ENCODE peak calls at places on chromosomes 3 and 15, in four cellular contexts. U, B, X and E are unnamed samples.

GRCh38 chr15:88861621-88862020 is 33.7 kb downstream of the HAPLN3 start:
- DNase-seq in U (no peak), B (no peak), X (no peak), E (no peak)

GRCh38 chr3:14452676-14453367 is 50.4 kb downstream of the SLC6A6 start:
- DNase-seq in U (peak; percentile 94), B (no peak), X (no peak), E (no peak)

GRCh38 chr15:58454950-58455401 is 23.2 kb downstream of the LIPC start:
- DNase-seq in U (no peak), B (no peak), X (no peak), E (no peak)

GRCh38 chr3:141050913-141051632 is at the start of gene SPSB4:
- DNase-seq in U (peak; percentile 60), B (no peak), X (peak; percentile 5), E (no peak)

GRCh38 chr3:99669879-99670555 is 31.6 kb downstream of the COL8A1 start:
- DNase-seq in U (peak; percentile 37), B (no peak), X (no peak), E (no peak)

GRCh38 chr3:32216172-32216783 is 22.2 kb upstream of the CMTM8 start:
- DNase-seq in U (no peak), B (no peak), X (no peak), E (no peak)

GRCh38 chr15:53128652-53129051 is 338.5 kb upstream of the ONECUT1 start:
- DNase-seq in U (no peak), B (no peak), X (no peak), E (no peak)

GRCh38 chr3:13092621-13093339 is 19.6 kb upstream of the IQSEC1 start:
- DNase-seq in U (no peak), B (no peak), X (no peak), E (no peak)

GRCh38 chr15:101049856-101050646 is 130.9 kb downstream of the LRRK1 start:
- DNase-seq in U (no peak), B (no peak), X (no peak), E (peak; percentile 29)

GRCh38 chr3:52438579-52439425 is 6.1 kb downstream of the SEMA3G start:
- DNase-seq in U (no peak), B (no peak), X (no peak), E (no peak)

GRCh38 chr15:60000824-60001641 is 3.1 kb upstream of the FOXB1 start:
- DNase-seq in U (no peak), B (no peak), X (peak; percentile 11), E (no peak)

GRCh38 chr3:29389362-29389761 is 108.5 kb downstream of the RBMS3 start:
- DNase-seq in U (no peak), B (no peak), X (no peak), E (no peak)

GRCh38 chr15:93382196-93382820 is 293.3 kb upstream of the RGMA start:
- DNase-seq in U (no peak), B (no peak), X (no peak), E (no peak)

GRCh38 chr3:170259853-170260386 is 37.7 kb downstream of the PRKCI start:
- DNase-seq in U (no peak), B (no peak), X (no peak), E (no peak)

GRCh38 chr3:77014236-77014635 is 25.7 kb upstream of the ROBO2 start:
- DNase-seq in U (no peak), B (no peak), X (no peak), E (no peak)

GRCh38 chr15:66415321-66415720 is 28.6 kb downstream of the MAP2K1 start:
- DNase-seq in U (no peak), B (no peak), X (no peak), E (no peak)

GRCh38 chr3:156745766-156746165 is 71.4 kb downstream of the TIPARP start:
- DNase-seq in U (no peak), B (no peak), X (no peak), E (no peak)

GRCh38 chr3:121988146-121988545 is 33.9 kb downstream of the ILDR1 start:
- DNase-seq in U (no peak), B (no peak), X (no peak), E (no peak)

GRCh38 chr3:195045481-195045880 is 225.5 kb downstream of the XXYLT1 start:
- DNase-seq in U (no peak), B (no peak), X (no peak), E (no peak)

GRCh38 chr3:98964784-98965183 is 63.3 kb upstream of the DCBLD2 start:
- DNase-seq in U (no peak), B (no peak), X (no peak), E (no peak)

GRCh38 chr3:38461086-38461390 is 7.3 kb downstream of the ACVR2B start:
- DNase-seq in U (no peak), B (no peak), X (no peak), E (no peak)

GRCh38 chr15:73637527-73637926 is 4.3 kb upstream of the NPTN start:
- DNase-seq in U (no peak), B (no peak), X (peak; percentile 9), E (no peak)

GRCh38 chr3:138188013-138188352 is 882 bp downstream of the ARMC8 start:
- DNase-seq in U (peak; percentile 63), B (no peak), X (no peak), E (no peak)

GRCh38 chr15:89090791-89091666 is 2.8 kb downstream of the ABHD2 start:
- DNase-seq in U (peak; percentile 75), B (no peak), X (peak; percentile 65), E (no peak)

GRCh38 chr15:100022426-100022825 is 289.2 kb upstream of the LYSMD4 start:
- DNase-seq in U (no peak), B (no peak), X (no peak), E (no peak)

GRCh38 chr3:31361391-31362273 is 171.1 kb upstream of the STT3B start:
- DNase-seq in U (peak; percentile 93), B (no peak), X (no peak), E (no peak)

GRCh38 chr3:38421679-38422336 is 31.9 kb upstream of the ACVR2B start:
- DNase-seq in U (no peak), B (no peak), X (no peak), E (no peak)

GRCh38 chr15:86155551-86155950 is 75.9 kb downstream of the AGBL1 start:
- DNase-seq in U (no peak), B (no peak), X (no peak), E (no peak)

GRCh38 chr15:67824900-67825879 is at the start of gene SKOR1:
- DNase-seq in U (no peak), B (no peak), X (peak; percentile 48), E (no peak)

GRCh38 chr3:179069762-179070390 is 1.7 kb downstream of the ZMAT3 start:
- DNase-seq in U (peak; percentile 26), B (no peak), X (no peak), E (no peak)

GRCh38 chr15:45203182-45203581 is 15.4 kb upstream of the SHF start:
- DNase-seq in U (no peak), B (no peak), X (no peak), E (no peak)

GRCh38 chr15:39596358-39597051 is 15.6 kb downstream of the THBS1 start:
- DNase-seq in U (no peak), B (no peak), X (no peak), E (no peak)

GRCh38 chr3:196414469-196414868 is 17.8 kb downstream of the UBXN7 start:
- DNase-seq in U (peak; percentile 9), B (no peak), X (no peak), E (no peak)

GRCh38 chr3:48697952-48698351 is 12.2 kb upstream of the NCKIPSD start:
- DNase-seq in U (no peak), B (no peak), X (no peak), E (no peak)

GRCh38 chr3:64023187-64023860 is at the start of gene PSMD6:
- DNase-seq in U (peak; percentile 79), B (peak; percentile 87), X (peak; percentile 95), E (peak; percentile 98)